ENCODE peak calls at places on chromosome 14, in eight cellular contexts. M is astrocyte; P is CD8-positive, alpha-beta memory T cell; H is HCT116; C is neuronal stem cell; X is DND-41; W is heart right ventricle; G is choroid plexus epithelial cell. R is an unnamed sample.

GRCh38 chr14:68471029-68471963 is 321.6 kb downstream of the ZFP36L1 start:
- DNase-seq in M (no peak), X (no peak), H (no peak), C (peak; percentile 55), W (no peak), G (no peak), P (no peak), R (no peak)

GRCh38 chr14:52090936-52091335 is 22.1 kb upstream of the NID2 start:
- DNase-seq in X (no peak), C (no peak), W (no peak), G (no peak), P (no peak), M (no peak), H (no peak), R (no peak)

GRCh38 chr14:67493092-67493717 is 4.7 kb upstream of the TMEM229B start:
- DNase-seq in P (no peak), G (no peak), H (no peak), W (no peak), X (no peak), M (no peak), C (no peak), R (no peak)

GRCh38 chr14:103070971-103071542 is 13.0 kb upstream of the LBHD2 start:
- DNase-seq in P (no peak), X (no peak), H (no peak), M (no peak), G (no peak), C (no peak), W (no peak), R (no peak)

GRCh38 chr14:99127651-99128167 is 144.3 kb downstream of the BCL11B start:
- DNase-seq in H (no peak), G (peak; percentile 1), C (no peak), M (peak; percentile 73), P (no peak), X (no peak), W (no peak), R (peak; percentile 5)

GRCh38 chr14:67031920-67032774 is 157.1 kb upstream of the GARIN2 start:
- DNase-seq in P (no peak), M (no peak), X (no peak), G (no peak), C (no peak), W (no peak), H (no peak), R (no peak)

GRCh38 chr14:68284333-68284732 is 464.8 kb downstream of the RAD51B start:
- DNase-seq in X (no peak), M (no peak), H (no peak), W (no peak), G (no peak), C (no peak), P (no peak), R (no peak)

GRCh38 chr14:42110167-42110566 is 503.5 kb downstream of the LRFN5 start:
- DNase-seq in X (no peak), H (no peak), C (no peak), M (peak; percentile 29), W (no peak), G (peak; percentile 62), P (no peak), R (peak; percentile 47)

GRCh38 chr14:82394916-82395315 is 861.3 kb upstream of the SEL1L start:
- DNase-seq in M (no peak), X (no peak), P (no peak), G (peak; percentile 0), H (no peak), C (no peak), W (no peak), R (no peak)

GRCh38 chr14:100308112-100308792 is 2.0 kb upstream of the SLC25A29 start:
- DNase-seq in C (no peak), M (no peak), P (no peak), H (no peak), G (no peak), X (no peak), W (no peak), R (no peak)

GRCh38 chr14:95320076-95320895 is 578 bp upstream of the CLMN start:
- DNase-seq in X (no peak), G (no peak), P (no peak), C (peak; percentile 48), M (no peak), W (peak; percentile 33), H (no peak), R (no peak)

GRCh38 chr14:59362533-59362932 is 102.6 kb downstream of the GPR135 start:
- DNase-seq in G (peak; percentile 42), H (peak; percentile 43), W (no peak), M (peak; percentile 75), P (no peak), C (no peak), X (no peak), R (no peak)

GRCh38 chr14:63896278-63896720 is 43.5 kb downstream of the SYNE2 start:
- DNase-seq in H (peak; percentile 12), G (peak; percentile 96), C (no peak), X (no peak), M (peak; percentile 95), P (no peak), W (peak; percentile 29), R (peak; percentile 88)

GRCh38 chr14:73784065-73784987 is 67.3 kb upstream of the PTGR2 start:
- DNase-seq in P (no peak), X (no peak), M (peak; percentile 55), H (no peak), G (peak; percentile 74), C (no peak), W (no peak), R (no peak)

GRCh38 chr14:73785834-73786631 is 65.6 kb upstream of the PTGR2 start:
- DNase-seq in C (no peak), W (peak; percentile 73), G (peak; percentile 96), P (peak; percentile 48), X (peak; percentile 74), M (peak; percentile 85), H (peak; percentile 46), R (peak; percentile 89)

GRCh38 chr14:73784988-73785313 is 66.7 kb upstream of the PTGR2 start:
- DNase-seq in H (no peak), M (no peak), X (no peak), G (no peak), P (no peak), W (no peak), C (no peak), R (no peak)

GRCh38 chr14:73786632-73786941 is 65.0 kb upstream of the PTGR2 start:
- DNase-seq in M (no peak), X (no peak), H (no peak), P (no peak), C (no peak), G (peak; percentile 48), W (peak; percentile 62), R (no peak)

GRCh38 chr14:73785336-73785833 is 66.2 kb upstream of the PTGR2 start:
- DNase-seq in W (no peak), C (peak; percentile 70), P (no peak), G (peak; percentile 74), H (no peak), X (no peak), M (peak; percentile 92), R (peak; percentile 71)
- H3K4me3 ChIP-seq in W (no peak overlapping the region), C (peak overlapping the region; percentile 65), P (peak overlapping the region; percentile 73), G (peak overlapping the region; percentile 64), H (peak overlapping the region; percentile 68), X (peak overlapping the region; percentile 85), M (peak overlapping the region; percentile 76), R (peak overlapping the region; percentile 56)

DNA sequence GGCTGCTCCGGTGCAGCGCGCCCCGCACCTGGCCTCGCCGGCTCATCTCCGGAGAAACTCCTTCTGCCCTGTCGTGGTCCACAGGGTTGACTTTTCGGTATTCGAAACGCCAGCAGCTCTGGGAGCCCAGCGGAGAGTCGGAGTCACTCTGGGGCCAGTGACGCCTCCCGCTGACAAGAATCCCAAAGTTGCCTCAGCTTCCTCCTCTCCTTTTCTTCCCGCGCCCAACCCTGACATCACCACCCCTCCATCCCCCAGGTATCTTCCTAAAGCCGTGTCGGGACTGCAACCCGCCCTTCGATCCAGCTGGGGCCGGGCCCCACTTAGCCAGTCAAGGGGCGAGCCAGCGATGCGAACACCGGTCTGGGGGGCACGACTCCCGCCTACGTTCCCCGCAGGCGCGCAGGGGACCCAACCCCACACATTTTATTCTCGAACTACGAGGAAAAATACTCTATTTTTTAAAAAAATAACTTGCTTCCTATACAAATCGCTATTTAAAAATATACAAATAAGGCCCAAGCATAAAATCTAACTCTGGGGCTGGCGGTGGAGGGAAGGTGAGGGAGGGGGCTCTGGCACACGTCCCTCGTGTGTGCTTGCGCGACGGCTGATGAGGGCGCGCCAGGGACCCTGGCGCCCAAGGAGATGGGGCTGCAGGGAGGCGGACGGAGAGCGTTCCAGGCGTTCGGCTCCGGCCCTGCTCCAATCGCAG is 2.1 kb downstream of the NKX2-8 start:
- DNase-seq in P (no peak), W (no peak), G (no peak), H (no peak), M (no peak), C (no peak), X (no peak), R (no peak)
- H3K4me3 ChIP-seq in P (no peak overlapping the region), W (peak overlapping the region; percentile 32), G (no peak overlapping the region), H (no peak overlapping the region), M (no peak overlapping the region), C (no peak overlapping the region), X (no peak overlapping the region), R (no peak overlapping the region)

GRCh38 chr14:54622189-54622958 is 55.4 kb downstream of the SAMD4A start:
- DNase-seq in X (no peak), M (no peak), P (no peak), C (no peak), W (no peak), G (no peak), H (no peak), R (no peak)

GRCh38 chr14:54623279-54624004 is 56.5 kb downstream of the SAMD4A start:
- DNase-seq in M (no peak), X (no peak), G (no peak), W (no peak), C (no peak), H (no peak), P (no peak), R (no peak)

GRCh38 chr14:54627718-54628345 is 60.9 kb downstream of the SAMD4A start:
- DNase-seq in H (no peak), M (peak; percentile 62), X (no peak), W (peak; percentile 33), C (no peak), G (peak; percentile 78), P (no peak), R (no peak)

GRCh38 chr14:54627325-54627717 is 60.4 kb downstream of the SAMD4A start:
- DNase-seq in G (no peak), M (no peak), P (no peak), W (no peak), C (no peak), X (no peak), H (no peak), R (no peak)

GRCh38 chr14:54625158-54625557 is 58.2 kb downstream of the SAMD4A start:
- DNase-seq in G (peak; percentile 65), H (no peak), M (peak; percentile 89), P (no peak), C (no peak), X (no peak), W (no peak), R (no peak)
- H3K4me3 ChIP-seq in G (peak overlapping the region; percentile 25), H (no peak overlapping the region), M (no peak overlapping the region), P (no peak overlapping the region), C (no peak overlapping the region), X (no peak overlapping the region), W (no peak overlapping the region), R (no peak overlapping the region)

DNA sequence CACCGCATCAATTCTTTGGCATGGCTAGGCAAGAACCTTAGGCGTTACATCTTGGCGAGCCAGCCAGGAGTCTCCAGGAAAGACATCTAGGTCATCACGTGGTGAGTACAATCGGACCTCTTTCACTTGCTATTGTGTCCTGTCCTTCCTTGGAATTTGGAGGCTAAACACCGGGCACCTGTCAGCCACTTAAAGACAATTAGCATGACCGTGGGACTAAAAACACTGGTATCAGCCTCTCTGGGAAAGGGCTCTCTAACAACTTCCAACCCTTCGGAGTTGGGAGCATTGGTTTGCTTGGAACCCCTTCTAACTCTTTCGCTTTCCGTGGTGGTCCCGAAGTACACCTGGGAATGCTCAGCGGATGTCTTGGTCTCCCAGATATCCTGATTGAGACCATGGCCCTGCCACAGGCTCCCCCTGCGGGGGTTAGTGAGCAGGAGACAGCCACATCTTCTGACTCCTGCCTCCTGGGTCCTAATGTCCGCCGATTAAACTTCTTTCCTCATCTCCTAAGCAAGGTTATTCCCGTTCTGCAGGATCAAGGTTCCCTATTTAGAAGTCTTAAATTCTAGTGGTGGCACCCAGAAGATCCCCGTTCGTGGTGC is 971.7 kb downstream of the FSCB start:
- DNase-seq in X (no peak), P (no peak), H (no peak), M (no peak), W (no peak), C (no peak), G (no peak), R (no peak)
- H3K4me3 ChIP-seq in X (no peak overlapping the region), P (no peak overlapping the region), H (no peak overlapping the region), M (no peak overlapping the region), W (no peak overlapping the region), C (no peak overlapping the region), G (no peak overlapping the region), R (no peak overlapping the region)